ENCODE peak calls at places on chromosome 19, in seven cellular contexts. A is upper lobe of left lung, U is AG04450, V is Peyer's patch, Y is endodermal cell, D is fibroblast of lung, T is right lobe of liver. N is an unnamed sample. For H3K27me3, the result is how much of the 10 kb centered on the place peaks cover.

GRCh38 chr19:32651729-32652140 is 23.2 kb downstream of the ANKRD27 start:
- DNase-seq in A (no peak), U (no peak), V (no peak), Y (peak), D (peak), T (peak), N (no peak)

GRCh38 chr19:48681127-48681470 is 8.3 kb upstream of the NTN5 start:
- DNase-seq in A (no peak), U (peak), V (no peak), Y (no peak), D (peak), T (no peak), N (no peak)

GRCh38 chr19:27779953-27780352 is 1433.0 kb downstream of the UQCRFS1 start:
- DNase-seq in A (no peak), U (no peak), V (no peak), Y (no peak), D (no peak), T (no peak), N (no peak)

GRCh38 chr19:34173145-34173956 is 1.0 kb downstream of the LSM14A start:
- DNase-seq in A (peak), U (no peak), V (peak), Y (peak), D (peak), T (peak), N (peak)

GRCh38 chr19:12772323-12772722 is 3.0 kb downstream of the HOOK2 start:
- DNase-seq in A (no peak), U (no peak), V (no peak), Y (no peak), D (no peak), T (no peak), N (no peak)

GRCh38 chr19:12784394-12784870 is 6.9 kb upstream of the JUNB start:
- DNase-seq in A (no peak), U (no peak), V (peak), Y (no peak), D (no peak), T (no peak), N (no peak)

GRCh38 chr19:30167206-30167903 is 204.8 kb upstream of the ZNF536 start:
- DNase-seq in A (no peak), U (no peak), V (no peak), Y (no peak), D (no peak), T (no peak), N (no peak)

GRCh38 chr19:51076602-51077213 is 6.0 kb downstream of the KLK14 start:
- DNase-seq in A (no peak), U (no peak), V (no peak), Y (no peak), D (no peak), T (no peak), N (no peak)

GRCh38 chr19:35414442-35414841 is 33.6 kb upstream of the FFAR2 start:
- DNase-seq in A (no peak), U (no peak), V (no peak), Y (no peak), D (no peak), T (no peak), N (no peak)

GRCh38 chr19:40571831-40572495 is 4.7 kb upstream of the SHKBP1 start:
- DNase-seq in A (no peak), U (no peak), V (no peak), Y (no peak), D (no peak), T (no peak), N (no peak)

GRCh38 chr19:43229315-43229714 is 23.9 kb upstream of the PSG4 start:
- DNase-seq in A (no peak), U (no peak), V (no peak), Y (no peak), D (peak), T (no peak), N (peak)

GRCh38 chr19:58381460-58382220 is 810 bp upstream of the ZNF837 start:
- DNase-seq in A (no peak), U (no peak), V (no peak), Y (peak), D (no peak), T (no peak), N (no peak)

GRCh38 chr19:54209748-54210494 is 9.3 kb downstream of the RPS9 start:
- DNase-seq in A (peak), U (peak), V (peak), Y (no peak), D (peak), T (peak), N (peak)

GRCh38 chr19:10920288-10920655 is 8.2 kb downstream of the YIPF2 start:
- DNase-seq in A (no peak), U (no peak), V (no peak), Y (no peak), D (no peak), T (no peak), N (no peak)

GRCh38 chr19:3338541-3339181 is 27.7 kb upstream of the NFIC start:
- DNase-seq in A (peak), U (no peak), V (peak), Y (no peak), D (no peak), T (peak), N (no peak)

GRCh38 chr19:44897835-44898234 is 6.8 kb downstream of the TOMM40 start:
- DNase-seq in A (no peak), U (no peak), V (no peak), Y (no peak), D (no peak), T (no peak), N (no peak)

GRCh38 chr19:13835791-13836723 is 40.8 kb downstream of the ZSWIM4 start:
- DNase-seq in A (peak), U (no peak), V (peak), Y (peak), D (no peak), T (peak), N (no peak)

GRCh38 chr19:33468361-33469170 is 53.0 kb downstream of the PEPD start:
- DNase-seq in A (peak), U (no peak), V (peak), Y (peak), D (peak), T (peak), N (no peak)

GRCh38 chr19:15379083-15379995 is at the start of gene AKAP8:
- DNase-seq in A (peak), U (peak), V (peak), Y (peak), D (peak), T (peak), N (peak)

GRCh38 chr19:55540619-55541018 is 3.7 kb upstream of the SBK2 start:
- DNase-seq in A (no peak), U (no peak), V (no peak), Y (no peak), D (no peak), T (no peak), N (no peak)

GRCh38 chr19:35644987-35645679 is 3.0 kb upstream of the COX6B1 start:
- DNase-seq in A (peak), U (no peak), V (peak), Y (peak), D (peak), T (peak), N (peak)

GRCh38 chr19:34499155-34499834 is 17.7 kb downstream of the WTIP start:
- DNase-seq in A (no peak), U (no peak), V (no peak), Y (no peak), D (no peak), T (no peak), N (no peak)

GRCh38 chr19:13095393-13095784 is 7.3 kb downstream of the LYL1 start:
- DNase-seq in A (peak), U (no peak), V (no peak), Y (peak), D (no peak), T (peak), N (no peak)

GRCh38 chr19:35265126-35265995 is 3.4 kb upstream of the USF2 start:
- DNase-seq in A (peak), U (no peak), V (peak), Y (peak), D (no peak), T (peak), N (peak)

GRCh38 chr19:35790981-35791813 is 15.8 kb downstream of the ARHGAP33 start:
- DNase-seq in A (no peak), U (no peak), V (no peak), Y (peak), D (no peak), T (peak), N (no peak)

GRCh38 chr19:16141043-16141442 is 2.4 kb upstream of the HSH2D start:
- DNase-seq in A (no peak), U (no peak), V (no peak), Y (no peak), D (no peak), T (no peak), N (no peak)

GRCh38 chr19:44686896-44687295 is 12.1 kb upstream of the CEACAM16 start:
- DNase-seq in A (no peak), U (no peak), V (no peak), Y (no peak), D (no peak), T (no peak), N (no peak)

GRCh38 chr19:43820098-43820860 is 6.8 kb upstream of the ZNF283 start:
- DNase-seq in A (no peak), U (peak), V (no peak), Y (peak), D (peak), T (no peak), N (no peak)

GRCh38 chr19:44356383-44357111 is at the start of gene ZNF112:
- DNase-seq in A (peak), U (peak), V (peak), Y (peak), D (peak), T (peak), N (peak)

GRCh38 chr19:13844130-13844631 is 32.8 kb upstream of the NANOS3 start:
- DNase-seq in A (no peak), U (no peak), V (no peak), Y (no peak), D (no peak), T (no peak), N (no peak)

GRCh38 chr19:39084732-39085080 is 538 bp downstream of the ACP7 start:
- DNase-seq in A (no peak), U (no peak), V (no peak), Y (no peak), D (no peak), T (no peak), N (no peak)

GRCh38 chr19:39083599-39083982 is 577 bp upstream of the ACP7 start:
- DNase-seq in A (no peak), U (no peak), V (no peak), Y (peak), D (no peak), T (no peak), N (no peak)

GRCh38 chr19:39085392-39085791 is 1.2 kb downstream of the ACP7 start:
- DNase-seq in A (no peak), U (no peak), V (no peak), Y (no peak), D (no peak), T (no peak), N (no peak)

GRCh38 chr19:39082745-39083598 is 1.2 kb upstream of the ACP7 start:
- DNase-seq in A (no peak), U (no peak), V (no peak), Y (no peak), D (no peak), T (no peak), N (no peak)

GRCh38 chr19:39083983-39084731 is at the start of gene ACP7:
- DNase-seq in A (no peak), U (no peak), V (no peak), Y (peak), D (no peak), T (no peak), N (peak)
- H3K4me3 ChIP-seq in A (no peak), U (peak), V (peak), Y (no peak), D (no peak), T (no peak), N (peak)

GRCh38 chr19:495440-496332 is 600 bp upstream of the MADCAM1 start:
- DNase-seq in A (no peak), U (no peak), V (peak), Y (peak), D (peak), T (no peak), N (peak)
- H3K27me3 ChIP-seq in A (under half), U (under half), V (under half), Y (under half), D (under half), T (under half), N (under half)

GRCh38 chr19:47107201-47107952 is 6.2 kb downstream of the ZC3H4 start:
- DNase-seq in A (no peak), U (no peak), V (no peak), Y (no peak), D (no peak), T (no peak), N (peak)
- TF ChIP-seq CTCF in A (no peak), U (no peak), V (no peak), Y (no peak), D (no peak), T (no peak), N (no peak)

DNA sequence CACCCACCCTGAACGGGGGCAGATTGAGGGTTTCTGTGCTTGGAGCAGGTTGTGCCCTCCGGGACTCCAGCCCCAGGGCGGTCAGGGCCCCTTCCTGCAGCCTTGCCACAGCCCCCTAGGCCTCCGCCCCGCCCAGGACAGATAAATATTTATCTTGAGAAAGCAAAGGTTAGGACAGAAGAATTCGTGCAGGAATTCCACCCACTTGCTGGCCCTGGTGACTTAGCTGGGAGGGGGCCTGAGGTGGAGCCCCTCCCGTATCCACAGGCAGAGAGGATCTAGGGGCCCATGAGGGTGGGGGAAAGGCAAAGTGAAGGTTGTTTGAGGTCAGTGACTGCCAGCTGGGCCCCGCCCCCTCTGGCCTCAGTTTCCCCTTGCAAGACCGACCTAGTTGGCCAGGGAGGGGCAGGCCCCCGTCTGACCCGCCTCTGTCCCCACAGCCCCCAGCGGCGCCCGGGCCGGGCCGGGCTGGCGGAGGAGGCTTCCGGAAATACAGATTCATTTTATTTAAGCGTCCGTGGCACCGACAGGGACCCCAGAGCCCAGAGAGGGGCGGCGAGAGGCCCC is 5.2 kb downstream of the MIDN start:
- DNase-seq in A (peak), U (no peak), V (no peak), Y (no peak), D (peak), T (no peak), N (peak)
- H3K4me3 ChIP-seq in A (peak), U (peak), V (peak), Y (peak), D (peak), T (peak), N (peak)

DNA sequence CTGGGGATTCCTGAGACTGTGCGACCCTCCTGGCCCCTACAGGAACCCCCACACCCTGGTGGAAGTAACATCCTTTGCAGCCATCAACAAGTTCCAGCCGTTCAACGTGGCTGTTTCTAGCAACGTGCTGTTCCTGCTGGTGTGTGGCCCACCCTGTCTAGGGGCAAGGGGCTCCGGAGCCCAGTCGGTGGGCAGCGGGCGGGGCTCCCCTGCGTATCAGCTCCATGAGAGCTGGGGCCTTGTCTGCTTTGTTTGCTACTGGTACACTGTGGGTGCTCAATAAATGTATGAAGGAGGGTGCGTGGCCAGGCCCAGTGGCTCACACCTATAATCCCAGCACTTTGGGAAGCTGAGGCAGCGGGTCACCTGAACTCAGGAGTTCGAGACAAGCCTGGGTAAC is 10.9 kb downstream of the MPND start:
- DNase-seq in A (no peak), U (no peak), V (no peak), Y (no peak), D (no peak), T (no peak), N (no peak)
- H3K27me3 ChIP-seq in A (under half), U (under half), V (under half), Y (under half), D (under half), T (under half), N (under half)

GRCh38 chr19:18322318-18322758 is 538 bp downstream of the LSM4 start:
- DNase-seq in A (peak), U (no peak), V (peak), Y (peak), D (peak), T (no peak), N (peak)
- TF ChIP-seq CTCF in A (no peak), U (peak), V (no peak), Y (peak), D (peak), T (peak), N (peak)

N was measured in Caco-2.